ENCODE peak calls at places on chromosomes 5 and 9, in nine cellular contexts. Q is endodermal cell; H is naive thymus-derived CD4-positive, alpha-beta T cell; P is A549; U is heart right ventricle; F is gastrocnemius medialis; O is uterus; T is SK-N-SH; Y is ovary. N is an unnamed sample.

GRCh38 chr9:2809692-2810423 is 34.0 kb downstream of the PUM3 start:
- DNase-seq in F (no peak), U (no peak), H (no peak), O (no peak), P (peak; percentile 50), Q (peak; percentile 78), Y (no peak), T (no peak), N (no peak)

GRCh38 chr5:147869112-147869511 is 9.4 kb upstream of the SCGB3A2 start:
- DNase-seq in O (no peak), P (no peak), Y (no peak), T (no peak), Q (peak; percentile 87), F (no peak), H (no peak), U (no peak), N (no peak)

GRCh38 chr5:115100556-115100955 is 69.2 kb downstream of the TRIM36 start:
- DNase-seq in T (no peak), H (no peak), U (no peak), O (no peak), F (no peak), Q (no peak), P (no peak), Y (peak; percentile 51), N (no peak)

GRCh38 chr5:5613261-5613990 is 190.9 kb downstream of the ICE1 start:
- DNase-seq in U (no peak), T (no peak), Y (no peak), H (no peak), Q (no peak), O (no peak), P (no peak), F (no peak), N (no peak)

GRCh38 chr5:1002836-1003235 is 5.8 kb upstream of the NKD2 start:
- DNase-seq in Y (no peak), P (no peak), F (no peak), O (no peak), T (no peak), U (no peak), H (no peak), Q (peak; percentile 27), N (no peak)

GRCh38 chr5:73158313-73158712 is 14.7 kb upstream of the TMEM174 start:
- DNase-seq in O (no peak), Y (no peak), Q (no peak), P (no peak), U (no peak), T (no peak), H (no peak), F (no peak), N (no peak)

GRCh38 chr5:41787257-41787656 is 83.0 kb downstream of the OXCT1 start:
- DNase-seq in F (no peak), O (no peak), T (no peak), Q (no peak), U (no peak), H (no peak), Y (no peak), P (no peak), N (no peak)

GRCh38 chr5:102668220-102668930 is 86.7 kb upstream of the PAM start:
- DNase-seq in O (no peak), Q (no peak), H (no peak), U (no peak), F (no peak), T (no peak), Y (no peak), P (no peak), N (no peak)

GRCh38 chr5:87327998-87328397 is 60.3 kb downstream of the RASA1 start:
- DNase-seq in P (no peak), Q (no peak), F (no peak), O (no peak), H (no peak), Y (no peak), U (no peak), T (no peak), N (no peak)

GRCh38 chr9:114919611-114920010 is 10.8 kb downstream of the TNFSF8 start:
- DNase-seq in T (no peak), O (no peak), F (no peak), Y (no peak), P (no peak), Q (no peak), U (no peak), H (no peak), N (no peak)

GRCh38 chr5:142883025-142883424 is 112.8 kb downstream of the ARHGAP26 start:
- DNase-seq in F (peak; percentile 24), T (no peak), U (no peak), H (no peak), Q (no peak), P (no peak), Y (peak; percentile 60), O (no peak), N (peak; percentile 77)

GRCh38 chr5:55176176-55176818 is 3.3 kb upstream of the CDC20B start:
- DNase-seq in Q (peak; percentile 93), Y (peak; percentile 48), F (no peak), O (no peak), P (peak; percentile 73), U (peak; percentile 30), H (peak; percentile 7), T (peak; percentile 71), N (peak; percentile 64)

GRCh38 chr5:58724992-58725391 is 142.1 kb downstream of the RAB3C start:
- DNase-seq in T (no peak), Q (no peak), Y (no peak), O (no peak), U (no peak), F (no peak), P (no peak), H (no peak), N (no peak)

GRCh38 chr5:116454417-116454927 is 120.2 kb downstream of the SEMA6A start:
- DNase-seq in H (no peak), T (peak; percentile 58), U (no peak), P (no peak), Y (no peak), F (no peak), O (no peak), Q (peak; percentile 41), N (peak; percentile 62)

DNA sequence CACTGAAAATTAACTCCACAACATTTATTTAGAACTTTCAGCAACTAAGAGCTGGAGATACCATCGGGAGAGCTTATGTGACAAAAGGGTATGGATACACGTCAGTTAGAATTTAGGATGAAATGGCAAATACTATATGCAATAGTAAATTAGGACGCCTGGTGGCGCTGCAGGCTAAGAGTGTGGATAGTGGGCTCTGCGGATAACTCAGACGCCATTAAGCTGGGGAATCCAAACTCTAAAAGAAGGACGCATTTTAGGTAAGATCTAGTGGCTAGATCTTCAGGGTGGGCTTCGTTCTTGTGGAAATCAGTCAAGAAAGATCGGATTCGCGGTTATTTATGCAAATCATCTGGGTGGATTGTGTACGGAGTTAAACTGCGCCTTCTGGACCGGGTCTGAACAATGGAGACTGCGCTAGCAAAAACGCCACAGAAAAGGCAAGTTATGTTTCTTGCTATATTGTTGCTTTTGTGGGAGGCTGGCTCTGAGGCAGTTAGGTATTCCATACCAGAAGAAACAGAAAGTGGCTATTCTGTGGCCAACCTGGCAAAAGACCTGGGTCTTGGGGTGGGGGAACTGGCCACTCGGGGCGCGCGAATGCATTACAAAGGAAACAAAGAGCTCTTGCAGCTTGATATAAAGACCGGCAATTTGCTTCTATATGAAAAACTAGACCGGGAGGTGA is at the start of gene PCDHB5:
- DNase-seq in T (no peak), Q (peak; percentile 91), Y (no peak), U (no peak), O (no peak), H (no peak), P (peak; percentile 26), F (no peak), N (no peak)
- H3K9me3 ChIP-seq in T (peaks cover 3% of the 10 kb centered on the region), Q (peaks cover 39% of the 10 kb centered on the region), Y (no peaks in the 10 kb centered on the region), U (peaks cover 88% of the 10 kb centered on the region), O (peaks cover 19% of the 10 kb centered on the region), H (no peaks in the 10 kb centered on the region), P (peaks cover 28% of the 10 kb centered on the region), F (peaks cover 5% of the 10 kb centered on the region), N (peaks cover 3% of the 10 kb centered on the region)

DNA sequence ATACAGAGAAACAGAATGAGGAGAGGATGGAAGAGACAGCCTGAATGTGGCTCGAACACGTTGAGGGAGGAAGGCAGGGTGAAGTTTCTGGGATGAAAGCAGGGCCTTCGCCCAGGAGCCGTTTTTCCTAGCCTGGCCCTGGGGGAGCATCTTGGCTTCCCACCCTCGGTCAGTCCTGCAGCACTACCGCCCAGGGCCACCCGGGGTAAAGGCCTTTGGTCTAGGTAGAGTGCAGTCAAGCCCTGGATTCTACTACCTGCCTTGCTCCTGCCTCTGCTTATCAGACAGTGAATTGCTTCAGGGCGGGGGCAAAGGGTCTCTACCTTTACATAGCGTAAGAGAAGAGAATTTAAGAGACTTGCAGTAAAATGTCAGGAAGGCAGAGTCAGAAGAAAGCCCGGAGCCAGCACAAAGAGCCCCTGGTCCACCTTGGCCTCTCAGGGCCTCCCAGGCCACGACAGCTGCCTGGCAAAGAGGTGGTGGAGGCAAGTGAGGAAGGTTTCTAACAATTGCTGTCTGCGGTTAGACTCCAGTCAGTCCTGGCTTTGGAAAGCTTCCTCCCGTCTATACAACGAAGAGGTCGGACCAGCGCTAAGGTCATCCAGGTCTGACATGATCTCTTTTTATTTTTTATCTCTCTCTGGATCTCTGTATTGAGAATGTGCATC is 17.9 kb downstream of the COL15A1 start:
- DNase-seq in T (no peak), H (no peak), P (no peak), F (no peak), Q (no peak), O (no peak), Y (peak; percentile 27), U (no peak), N (no peak)
- H3K27ac ChIP-seq in T (no peak overlapping the region), H (no peak overlapping the region), P (no peak overlapping the region), F (peak overlapping the region; percentile 23), Q (no peak overlapping the region), O (peak overlapping the region; percentile 68), Y (no peak overlapping the region), U (peak overlapping the region; percentile 36), N (peak overlapping the region; percentile 21)

GRCh38 chr5:39068099-39068498 is 6.1 kb downstream of the RICTOR start:
- DNase-seq in O (no peak), T (no peak), U (no peak), H (no peak), Y (no peak), Q (no peak), P (no peak), F (no peak), N (no peak)
- H3K4me1 ChIP-seq in O (peaks cover 9% of the 10 kb centered on the region), T (peaks cover 7% of the 10 kb centered on the region), U (peaks cover 35% of the 10 kb centered on the region), H (peaks cover 12% of the 10 kb centered on the region), Y (no peaks in the 10 kb centered on the region), Q (peaks cover 4% of the 10 kb centered on the region), P (peaks cover 38% of the 10 kb centered on the region), F (peaks cover 64% of the 10 kb centered on the region), N (peaks cover 2% of the 10 kb centered on the region)

DNA sequence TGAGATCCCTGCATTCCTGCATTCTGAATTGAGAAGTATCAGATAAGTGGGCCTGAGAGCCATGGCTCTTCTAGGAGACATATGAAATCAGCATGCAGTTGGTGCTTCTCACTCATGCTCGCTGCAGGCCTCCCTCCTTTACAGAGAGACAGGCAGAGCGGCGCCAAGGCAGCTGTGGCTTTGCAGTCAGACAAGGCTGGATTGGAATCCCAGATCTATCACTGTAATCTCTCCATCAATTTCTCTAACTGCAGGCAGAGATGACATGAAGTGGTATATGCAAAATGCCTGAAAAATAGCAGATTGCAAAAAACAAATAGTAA is 25.2 kb downstream of the BOD1 start:
- DNase-seq in U (no peak), Y (no peak), Q (no peak), O (no peak), F (no peak), T (peak; percentile 47), H (no peak), P (no peak), N (peak; percentile 67)
- H3K9me3 ChIP-seq in U (peaks cover 52% of the 10 kb centered on the region), Y (no peaks in the 10 kb centered on the region), Q (peaks cover 44% of the 10 kb centered on the region), O (peaks cover 17% of the 10 kb centered on the region), F (peaks cover 16% of the 10 kb centered on the region), T (peaks cover 4% of the 10 kb centered on the region), H (peaks cover 10% of the 10 kb centered on the region), P (peaks cover 60% of the 10 kb centered on the region), N (peaks cover 1% of the 10 kb centered on the region)